ENCODE peak calls at places on chromosomes 4 and X, in six cellular contexts. P is upper lobe of left lung, E is tibial nerve, J is GM12878, C is stomach, T is A549. I is an unnamed sample.

GRCh38 chr4:121898150-121898549 is 27.9 kb upstream of the BBS7 start:
- DNase-seq in E (no peak), J (no peak), T (no peak), P (no peak), C (no peak), I (no peak)

GRCh38 chr4:3290889-3291321 is 1.9 kb upstream of the RGS12 start:
- DNase-seq in P (no peak), T (no peak), C (peak; percentile 17), J (no peak), E (no peak), I (peak; percentile 34)

GRCh38 chrX:121179972-121180371 is 132.6 kb downstream of the GLUD2 start:
- DNase-seq in E (no peak), C (no peak), T (no peak), J (no peak), P (no peak), I (no peak)

GRCh38 chr4:124144302-124144701 is 568.2 kb downstream of the ANKRD50 start:
- DNase-seq in J (no peak), E (no peak), P (no peak), C (no peak), T (no peak), I (no peak)

GRCh38 chrX:136608295-136608933 is 39.5 kb upstream of the CD40LG start:
- DNase-seq in J (no peak), P (peak; percentile 33), T (no peak), E (peak; percentile 5), C (peak; percentile 55), I (peak; percentile 14)

GRCh38 chrX:129665916-129666644 is 11.3 kb upstream of the APLN start:
- DNase-seq in E (no peak), T (peak; percentile 66), C (no peak), J (no peak), P (no peak), I (no peak)

GRCh38 chr4:98609946-98610345 is 48.5 kb downstream of the TSPAN5 start:
- DNase-seq in T (no peak), C (no peak), E (no peak), J (no peak), P (no peak), I (no peak)

GRCh38 chr4:149499726-149500125 is 315.9 kb downstream of the IQCM start:
- DNase-seq in P (no peak), E (no peak), T (no peak), J (no peak), C (no peak), I (no peak)

GRCh38 chrX:72094894-72095293 is 36.8 kb downstream of the RTL5 start:
- DNase-seq in E (no peak), C (peak; percentile 44), T (no peak), P (peak; percentile 40), J (no peak), I (peak; percentile 62)

GRCh38 chrX:137926090-137926489 is 360.2 kb downstream of the ZIC3 start:
- DNase-seq in C (no peak), T (no peak), J (no peak), P (no peak), E (no peak), I (no peak)

GRCh38 chr4:56786955-56787354 is 34.5 kb downstream of the SPINK2 start:
- DNase-seq in J (no peak), C (peak; percentile 28), T (no peak), P (peak; percentile 41), E (no peak), I (peak; percentile 53)

GRCh38 chr4:108172231-108172779 is 3.6 kb upstream of the LEF1 start:
- DNase-seq in C (no peak), T (no peak), P (no peak), E (no peak), J (no peak), I (no peak)

GRCh38 chr4:40055873-40056721 is 553 bp upstream of the N4BP2 start:
- DNase-seq in C (peak; percentile 72), J (no peak), T (peak; percentile 44), P (peak; percentile 59), E (peak; percentile 51), I (peak; percentile 85)

GRCh38 chrX:78011846-78012245 is 42.4 kb upstream of the PGAM4 start:
- DNase-seq in J (no peak), P (no peak), E (no peak), T (no peak), C (no peak), I (no peak)

GRCh38 chrX:53047228-53047627 is 1.4 kb upstream of the GPR173 start:
- DNase-seq in T (peak; percentile 11), J (no peak), P (no peak), E (no peak), C (no peak), I (no peak)

GRCh38 chrX:5852941-5853340 is 375.7 kb downstream of the NLGN4X start:
- DNase-seq in T (no peak), J (no peak), C (no peak), P (no peak), E (no peak), I (no peak)

GRCh38 chr4:169210516-169211108 is 60.1 kb downstream of the SH3RF1 start:
- DNase-seq in P (no peak), J (peak; percentile 78), T (no peak), C (no peak), E (no peak), I (no peak)

GRCh38 chr4:125368161-125368560 is 53.4 kb downstream of the FAT4 start:
- DNase-seq in J (no peak), P (no peak), E (no peak), T (no peak), C (no peak), I (no peak)

GRCh38 chr4:147957446-147957845 is 225.6 kb downstream of the ARHGAP10 start:
- DNase-seq in T (no peak), C (no peak), E (no peak), J (no peak), P (no peak), I (no peak)

GRCh38 chr4:106063009-106063408 is 167.7 kb downstream of the NPNT start:
- DNase-seq in C (no peak), E (no peak), J (no peak), T (no peak), P (no peak), I (no peak)

GRCh38 chr4:109065006-109065405 is 237.5 kb downstream of the COL25A1 start:
- DNase-seq in J (no peak), P (no peak), T (no peak), E (no peak), C (no peak), I (no peak)

GRCh38 chrX:11766487-11766886 is 8.4 kb downstream of the MSL3 start:
- DNase-seq in E (no peak), J (no peak), C (no peak), P (no peak), T (no peak), I (no peak)

GRCh38 chr4:97786306-97786920 is 356.9 kb downstream of the STPG2 start:
- DNase-seq in E (no peak), T (no peak), J (no peak), C (no peak), P (no peak), I (no peak)

DNA sequence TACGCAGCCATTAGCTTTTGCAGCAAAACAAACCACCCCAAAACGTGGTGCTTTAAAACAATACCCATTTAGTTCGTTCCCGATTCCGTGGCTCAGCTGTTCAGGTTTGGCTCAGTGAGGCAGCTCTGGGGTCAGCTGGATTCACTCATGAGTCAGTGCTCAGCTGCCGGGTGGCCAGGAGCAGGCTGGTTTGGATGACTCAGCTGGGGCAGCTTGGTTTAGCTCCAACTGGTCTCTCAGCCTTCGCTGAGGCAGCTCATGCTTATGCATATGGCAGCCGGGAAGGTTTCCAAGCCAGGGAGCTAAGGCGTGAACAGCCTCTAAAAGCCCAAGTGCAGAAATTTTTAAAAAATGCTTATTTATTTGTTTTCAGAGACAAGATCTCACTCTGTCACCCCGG is 13.3 kb upstream of the CD99 start:
- DNase-seq in T (peak; percentile 94), J (no peak), E (peak; percentile 45), P (peak; percentile 24), C (peak; percentile 33), I (peak; percentile 89)
- TF ChIP-seq EP300 in T (no peak), J (no peak), E (no peak), P (no peak), C (no peak), I (no peak)

GRCh38 chr4:185799442-185799841 is 12.6 kb downstream of the SORBS2 start:
- DNase-seq in T (no peak), C (no peak), J (no peak), E (no peak), P (no peak), I (no peak)
- TF ChIP-seq EP300 in T (no peak), C (no peak), J (no peak), E (no peak), P (no peak), I (no peak)

DNA sequence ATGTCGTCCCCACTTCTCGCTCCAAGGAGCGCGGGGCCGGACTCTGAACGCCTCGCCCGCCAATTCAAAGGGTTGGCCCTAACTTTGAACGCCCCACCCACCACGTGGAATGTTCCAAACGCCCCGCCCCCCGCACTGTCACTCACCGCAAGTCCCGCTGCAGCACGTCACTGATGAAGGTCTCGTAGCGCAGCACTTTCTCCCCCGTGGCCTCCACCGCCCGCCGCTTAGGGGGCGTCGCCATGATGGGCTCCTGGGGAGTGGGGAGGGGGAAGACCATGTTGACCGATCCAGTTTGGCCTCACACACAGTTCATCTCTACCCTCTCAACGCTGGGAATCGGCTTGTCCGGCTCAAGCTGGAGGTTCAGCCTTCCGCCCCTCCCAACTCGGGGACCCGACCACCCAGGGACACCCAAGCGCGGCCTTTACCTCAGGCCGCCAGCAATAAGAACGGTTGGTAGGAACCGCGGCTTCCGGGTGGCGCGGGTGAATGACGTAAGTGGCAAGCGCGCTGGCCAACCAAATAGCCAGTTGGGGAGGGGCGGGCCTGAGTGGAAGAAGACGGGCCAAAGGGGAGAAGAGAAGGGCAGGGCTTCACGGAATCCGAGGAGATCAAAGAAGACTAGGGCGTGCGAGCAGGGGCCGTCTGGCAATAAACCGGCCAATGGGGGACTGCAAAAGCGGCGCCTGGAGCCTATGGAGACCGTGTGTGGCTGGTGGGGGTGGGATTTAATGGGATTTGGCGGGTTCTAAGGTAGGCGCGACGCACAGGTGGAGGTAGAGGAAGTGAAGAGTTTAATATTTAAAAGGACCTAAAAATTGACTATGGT is at the start of gene UXT:
- DNase-seq in P (peak; percentile 93), T (peak; percentile 84), E (peak; percentile 87), J (peak; percentile 74), C (peak; percentile 91), I (peak; percentile 91)
- TF ChIP-seq EP300 in P (no peak), T (no peak), E (peak; percentile 35), J (peak; percentile 9), C (no peak), I (peak; percentile 33)

GRCh38 chr4:25923745-25924144 is 9.7 kb downstream of the SMIM20 start:
- DNase-seq in P (peak; percentile 75), T (no peak), J (no peak), C (no peak), E (no peak), I (no peak)

GRCh38 chr4:25922812-25923369 is 8.9 kb downstream of the SMIM20 start:
- DNase-seq in C (no peak), J (no peak), T (no peak), E (no peak), P (no peak), I (no peak)

GRCh38 chr4:25921922-25922321 is 7.9 kb downstream of the SMIM20 start:
- DNase-seq in P (no peak), E (no peak), J (no peak), C (no peak), T (no peak), I (no peak)

GRCh38 chr4:25916870-25917269 is 2.9 kb downstream of the SMIM20 start:
- DNase-seq in T (no peak), E (no peak), P (no peak), J (no peak), C (no peak), I (no peak)

DNA sequence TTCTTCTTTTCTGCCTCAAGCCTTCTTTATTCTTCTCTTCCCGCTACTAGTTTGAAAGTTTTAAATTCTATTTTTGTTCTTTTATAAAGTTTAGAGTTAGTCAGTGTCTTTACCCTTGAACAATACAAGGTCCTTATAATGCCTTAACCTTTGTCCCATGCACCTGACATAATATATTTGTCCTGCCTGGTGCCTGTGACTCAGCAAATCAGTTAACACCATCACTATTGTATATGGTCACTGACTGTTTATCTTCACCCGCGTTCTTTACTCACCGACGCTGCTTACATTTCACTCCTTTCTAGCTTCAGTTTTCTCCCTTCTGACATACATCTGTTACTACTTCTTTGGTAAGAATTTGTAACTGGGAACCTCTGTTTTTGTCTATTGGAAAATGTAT is 5.7 kb downstream of the SMIM20 start:
- DNase-seq in E (no peak), P (no peak), T (no peak), C (no peak), J (no peak), I (no peak)
- TF ChIP-seq EP300 in E (no peak), P (no peak), T (no peak), C (no peak), J (no peak), I (no peak)